ENCODE peak calls at places on chromosomes 3 and 15, in seven cellular contexts. T, A, S, K, Y, N and G are unnamed samples.

GRCh38 chr15:74172751-74173544 is 562 bp upstream of the ISLR start:
- DNase-seq in N (peak; percentile 78), S (no peak), K (peak; percentile 71), Y (peak; percentile 82), A (peak; percentile 41), T (peak; percentile 12), G (peak; percentile 67)

GRCh38 chr3:185715091-185715490 is 109.8 kb downstream of the IGF2BP2 start:
- DNase-seq in Y (no peak), T (peak; percentile 74), S (no peak), K (no peak), A (no peak), N (no peak), G (no peak)

GRCh38 chr3:141913150-141913811 is 36.8 kb downstream of the ATP1B3 start:
- DNase-seq in Y (no peak), A (peak; percentile 56), S (peak; percentile 13), N (peak; percentile 78), K (peak; percentile 43), T (peak; percentile 34), G (no peak)

GRCh38 chr3:86800116-86800515 is 190.8 kb downstream of the VGLL3 start:
- DNase-seq in K (no peak), N (no peak), Y (no peak), S (no peak), T (no peak), A (no peak), G (no peak)

GRCh38 chr15:38650936-38651327 is 86.3 kb upstream of the RASGRP1 start:
- DNase-seq in T (no peak), K (no peak), N (no peak), S (no peak), A (no peak), Y (no peak), G (no peak)

GRCh38 chr3:180977498-180977897 is 12.0 kb downstream of the DNAJC19 start:
- DNase-seq in A (no peak), T (no peak), K (no peak), Y (no peak), S (no peak), N (no peak), G (no peak)

GRCh38 chr3:133910422-133910821 is 14.7 kb upstream of the RAB6B start:
- DNase-seq in A (no peak), Y (no peak), T (no peak), K (no peak), S (no peak), N (no peak), G (no peak)

GRCh38 chr15:65909831-65910230 is 40.5 kb downstream of the RAB11A start:
- DNase-seq in N (no peak), Y (no peak), A (no peak), S (no peak), T (no peak), K (no peak), G (no peak)

GRCh38 chr15:48999314-48999713 is 35.6 kb upstream of the SHC4 start:
- DNase-seq in K (no peak), T (no peak), S (no peak), N (no peak), A (no peak), Y (no peak), G (no peak)

GRCh38 chr3:68089572-68089991 is 435.2 kb upstream of the SUCLG2 start:
- DNase-seq in S (no peak), A (no peak), T (peak; percentile 63), Y (no peak), K (no peak), N (no peak), G (no peak)

GRCh38 chr15:56339594-56339993 is 25.6 kb upstream of the TEX9 start:
- DNase-seq in K (no peak), N (no peak), A (no peak), Y (no peak), T (no peak), S (no peak), G (no peak)

GRCh38 chr15:40743921-40744809 is 10.9 kb downstream of the RMDN3 start:
- DNase-seq in T (peak; percentile 53), S (peak; percentile 66), K (no peak), N (no peak), Y (no peak), A (peak; percentile 22), G (no peak)

GRCh38 chr3:113606539-113607218 is 74.3 kb downstream of the SIDT1 start:
- DNase-seq in N (no peak), K (no peak), A (no peak), T (no peak), Y (no peak), S (peak; percentile 1), G (no peak)

GRCh38 chr15:100687532-100688215 is 85.3 kb downstream of the ASB7 start:
- DNase-seq in T (peak; percentile 90), S (no peak), Y (no peak), K (no peak), A (no peak), N (peak; percentile 70), G (no peak)

GRCh38 chr15:82159922-82160321 is 102.6 kb downstream of the EFL1 start:
- DNase-seq in T (peak; percentile 99), S (no peak), N (peak; percentile 46), Y (no peak), A (no peak), K (no peak), G (no peak)

GRCh38 chr3:45088543-45088942 is 57.6 kb downstream of the CDCP1 start:
- DNase-seq in K (no peak), S (no peak), N (no peak), A (no peak), T (no peak), Y (no peak), G (peak; percentile 57)

GRCh38 chr3:42667523-42668402 is 14.3 kb downstream of the ZBTB47 start:
- DNase-seq in T (no peak), K (no peak), S (no peak), Y (no peak), A (no peak), N (peak; percentile 81), G (no peak)

GRCh38 chr3:14138109-14138877 is 13.4 kb downstream of the TMEM43 start:
- DNase-seq in K (no peak), A (no peak), S (no peak), T (no peak), Y (no peak), N (no peak), G (no peak)

GRCh38 chr3:14137445-14137844 is 12.6 kb downstream of the TMEM43 start:
- DNase-seq in Y (no peak), T (no peak), N (no peak), S (no peak), A (no peak), K (no peak), G (no peak)

GRCh38 chr3:14140668-14141067 is 15.8 kb downstream of the TMEM43 start:
- DNase-seq in A (no peak), Y (no peak), T (no peak), S (no peak), N (no peak), K (no peak), G (no peak)

GRCh38 chr3:14139771-14140170 is 14.9 kb downstream of the TMEM43 start:
- DNase-seq in N (no peak), A (no peak), S (no peak), T (no peak), Y (no peak), K (no peak), G (no peak)

GRCh38 chr3:14138878-14139659 is 14.2 kb downstream of the TMEM43 start:
- DNase-seq in S (no peak), A (no peak), N (no peak), T (no peak), K (no peak), Y (no peak), G (no peak)
- H3K36me3 ChIP-seq in S (peaks cover 58% of the 10 kb centered on the region), A (peaks cover 21% of the 10 kb centered on the region), N (peaks cover 21% of the 10 kb centered on the region), T (peaks cover 35% of the 10 kb centered on the region), K (peaks cover 82% of the 10 kb centered on the region), Y (peaks cover 3% of the 10 kb centered on the region), G (peaks cover under 1% of the 10 kb centered on the region)

DNA sequence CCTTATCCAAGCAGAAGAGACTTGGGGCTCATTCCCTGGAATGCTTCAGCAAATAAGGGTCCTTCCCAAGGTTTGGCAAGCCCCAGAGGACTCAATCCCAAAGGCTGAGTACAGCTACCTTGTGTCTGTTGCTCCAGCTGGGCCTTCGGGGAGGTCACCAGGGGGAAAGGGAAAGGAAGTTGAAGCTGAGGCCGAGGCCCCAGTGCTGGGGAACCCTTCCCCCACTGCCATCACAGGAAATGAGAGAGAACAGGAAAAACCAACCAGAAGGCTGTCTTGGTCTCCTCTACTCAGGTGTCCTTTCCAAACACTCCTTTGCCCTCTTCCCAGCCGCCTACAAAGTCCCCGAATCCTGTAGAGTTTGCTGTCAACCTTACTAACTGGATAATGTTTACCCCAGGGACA is 5.7 kb downstream of the CSRNP1 start:
- DNase-seq in A (peak; percentile 37), Y (no peak), T (peak; percentile 30), K (no peak), N (peak; percentile 27), S (no peak), G (no peak)
- H3K4me1 ChIP-seq in A (peaks cover 39% of the 10 kb centered on the region), Y (peaks cover 70% of the 10 kb centered on the region), T (peaks cover 64% of the 10 kb centered on the region), K (no peaks in the 10 kb centered on the region), N (peaks cover 58% of the 10 kb centered on the region), S (peaks cover 65% of the 10 kb centered on the region), G (peaks cover 47% of the 10 kb centered on the region)

GRCh38 chr3:183120538-183121215 is 21.4 kb upstream of the MCCC1 start:
- DNase-seq in S (no peak), K (no peak), A (no peak), N (no peak), T (no peak), Y (no peak), G (no peak)
- H3K36me3 ChIP-seq in S (no peaks in the 10 kb centered on the region), K (no peaks in the 10 kb centered on the region), A (no peaks in the 10 kb centered on the region), N (no peaks in the 10 kb centered on the region), T (no peaks in the 10 kb centered on the region), Y (no peaks in the 10 kb centered on the region), G (no peaks in the 10 kb centered on the region)

GRCh38 chr3:187044871-187045552 is 94.3 kb downstream of the RPL39L start:
- DNase-seq in K (peak; percentile 40), N (no peak), Y (peak; percentile 69), A (peak; percentile 65), T (no peak), S (no peak), G (no peak)

GRCh38 chr3:187046033-187046432 is 93.3 kb downstream of the RPL39L start:
- DNase-seq in A (no peak), S (no peak), N (no peak), Y (no peak), K (no peak), T (no peak), G (no peak)

GRCh38 chr3:187042062-187042745 is 97.1 kb downstream of the RPL39L start:
- DNase-seq in K (no peak), T (no peak), N (no peak), Y (no peak), A (no peak), S (no peak), G (no peak)

GRCh38 chr3:187042874-187043458 is 96.3 kb downstream of the RPL39L start:
- DNase-seq in K (no peak), Y (no peak), S (no peak), A (no peak), T (no peak), N (no peak), G (no peak)

DNA sequence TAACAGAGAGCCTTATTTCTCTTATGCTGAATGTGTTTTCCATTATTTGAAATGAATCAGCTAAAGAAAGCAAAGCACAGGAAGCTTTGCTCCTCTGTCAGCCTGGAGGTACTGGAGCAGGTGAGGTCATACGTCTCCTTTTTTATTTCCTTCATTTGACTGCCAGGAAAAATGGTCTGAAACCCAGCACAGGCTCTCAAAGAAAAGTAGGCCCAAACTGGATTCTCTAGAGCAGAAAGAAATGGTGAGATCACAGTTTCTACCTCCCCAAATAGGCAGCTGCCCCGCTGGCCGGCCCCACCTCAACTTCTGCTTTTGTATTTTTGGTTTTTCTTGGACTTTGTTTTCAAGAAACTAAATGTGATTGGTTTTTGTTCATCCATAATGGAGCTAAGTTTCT is 95.1 kb downstream of the RPL39L start:
- DNase-seq in Y (no peak), S (no peak), T (no peak), K (no peak), N (no peak), A (no peak), G (no peak)
- H3K4me1 ChIP-seq in Y (peaks cover 70% of the 10 kb centered on the region), S (peaks cover 53% of the 10 kb centered on the region), T (peaks cover 9% of the 10 kb centered on the region), K (no peaks in the 10 kb centered on the region), N (no peaks in the 10 kb centered on the region), A (no peaks in the 10 kb centered on the region), G (no peaks in the 10 kb centered on the region)